ENCODE peak calls at places on chromosomes 5 and 9, in four cellular contexts. V, G, K and H are unnamed samples.

GRCh38 chr9:131722260-131722659 is 17.6 kb downstream of the RAPGEF1 start:
- DNase-seq in V (no peak), G (no peak), K (no peak), H (no peak)

GRCh38 chr5:149757956-149758355 is 27.8 kb downstream of the PPARGC1B start:
- DNase-seq in V (no peak), G (no peak), K (no peak), H (no peak)

GRCh38 chr9:83070257-83070656 is 7.3 kb upstream of the RASEF start:
- DNase-seq in V (no peak), G (no peak), K (no peak), H (no peak)

GRCh38 chr9:93592389-93593021 is 16.1 kb downstream of the PHF2 start:
- DNase-seq in V (no peak), G (no peak), K (peak; percentile 58), H (no peak)

GRCh38 chr5:60586307-60586901 is 113.6 kb downstream of the DEPDC1B start:
- DNase-seq in V (no peak), G (no peak), K (peak; percentile 54), H (peak; percentile 53)

GRCh38 chr5:73299665-73300435 is 126.9 kb downstream of the TMEM174 start:
- DNase-seq in V (no peak), G (no peak), K (no peak), H (no peak)

GRCh38 chr9:78130004-78130403 is 98.4 kb upstream of the GNAQ start:
- DNase-seq in V (no peak), G (no peak), K (no peak), H (peak; percentile 31)

GRCh38 chr5:80240368-80240986 is 15.4 kb downstream of the SERINC5 start:
- DNase-seq in V (no peak), G (no peak), K (no peak), H (no peak)

GRCh38 chr9:90141723-90142122 is 500.9 kb downstream of the DIRAS2 start:
- DNase-seq in V (no peak), G (no peak), K (peak; percentile 12), H (no peak)

GRCh38 chr5:156762656-156763055 is 87.4 kb upstream of the PPP1R2B start:
- DNase-seq in V (no peak), G (no peak), K (no peak), H (no peak)

GRCh38 chr5:6712582-6713273 is 504 bp upstream of the TENT4A start:
- DNase-seq in V (peak; percentile 72), G (peak; percentile 96), K (peak; percentile 92), H (peak; percentile 75)
- TF ChIP-seq ESRRA in V (no peak), G (peak; percentile 66), K (peak; percentile 28), H (no peak)

DNA sequence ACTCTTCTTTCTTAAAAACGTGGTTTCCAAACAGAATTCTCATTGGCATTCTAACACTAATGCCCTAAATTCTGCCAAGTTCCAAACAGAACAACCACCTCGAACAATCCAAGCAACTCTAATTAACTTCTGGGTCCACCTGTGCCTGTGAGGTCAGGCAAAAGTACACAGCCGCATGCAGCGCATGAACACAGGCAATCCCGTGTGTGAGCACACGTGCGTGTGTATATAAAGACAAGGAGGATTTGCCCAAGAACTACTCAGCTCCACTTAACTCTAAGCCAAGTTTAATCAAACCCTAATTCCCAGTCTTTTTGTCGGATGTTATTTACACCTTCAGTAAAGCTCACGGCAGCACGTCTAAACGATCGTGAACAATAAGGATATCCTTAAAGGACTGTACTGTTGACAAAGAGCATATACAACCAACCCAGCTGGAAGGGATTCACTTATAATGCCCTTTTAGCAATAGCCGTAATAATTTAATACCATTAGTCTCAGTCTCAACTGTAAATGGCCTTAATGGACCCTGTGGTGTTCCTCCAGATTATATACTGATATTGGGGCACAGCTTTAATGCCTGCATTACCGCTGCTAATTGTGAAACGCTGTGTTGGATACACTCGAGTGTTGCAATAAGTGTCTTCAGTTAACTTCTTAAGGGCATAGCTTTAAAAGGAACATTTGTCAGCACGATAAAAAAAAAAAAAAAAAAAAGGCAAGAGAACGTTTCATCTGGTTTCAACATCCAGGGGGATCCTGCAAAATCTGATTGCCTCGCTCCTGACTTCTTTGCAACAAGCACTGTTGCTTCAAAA is 78.1 kb downstream of the EBF1 start:
- DNase-seq in V (no peak), G (no peak), K (no peak), H (no peak)
- TF ChIP-seq CEBPB in V (no peak), G (peak; percentile 6), K (peak; percentile 4), H (no peak)

DNA sequence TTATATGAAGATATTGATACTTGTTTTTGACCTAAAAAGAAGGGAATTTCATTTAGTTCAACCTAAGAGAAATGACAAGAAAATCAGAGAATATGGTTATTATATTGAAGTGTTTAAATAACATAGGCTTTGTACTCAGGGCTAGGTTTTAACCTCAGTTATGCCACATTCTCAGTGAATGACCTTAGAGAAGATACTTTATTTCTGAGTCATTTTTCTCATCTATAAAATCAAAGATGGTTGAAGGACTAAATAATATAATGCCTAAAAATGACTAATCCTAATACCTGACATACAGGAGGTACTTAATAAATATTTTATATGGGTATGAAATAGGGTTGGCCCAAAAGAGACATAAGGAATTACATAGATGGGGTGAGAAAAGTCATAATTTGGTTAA is 32.3 kb downstream of the DIMT1 start:
- DNase-seq in V (no peak), G (no peak), K (no peak), H (no peak)
- TF ChIP-seq CHD4 in V (no peak), G (no peak), K (no peak), H (no peak)

GRCh38 chr5:180287404-180287803 is 4.5 kb downstream of the MAPK9 start:
- DNase-seq in V (no peak), G (no peak), K (no peak), H (no peak)

GRCh38 chr5:180282281-180282680 is 9.6 kb downstream of the MAPK9 start:
- DNase-seq in V (no peak), G (no peak), K (no peak), H (no peak)

GRCh38 chr5:180281706-180282105 is 10.2 kb downstream of the MAPK9 start:
- DNase-seq in V (no peak), G (no peak), K (no peak), H (no peak)

GRCh38 chr5:180284161-180284560 is 7.7 kb downstream of the MAPK9 start:
- DNase-seq in V (no peak), G (no peak), K (no peak), H (no peak)

DNA sequence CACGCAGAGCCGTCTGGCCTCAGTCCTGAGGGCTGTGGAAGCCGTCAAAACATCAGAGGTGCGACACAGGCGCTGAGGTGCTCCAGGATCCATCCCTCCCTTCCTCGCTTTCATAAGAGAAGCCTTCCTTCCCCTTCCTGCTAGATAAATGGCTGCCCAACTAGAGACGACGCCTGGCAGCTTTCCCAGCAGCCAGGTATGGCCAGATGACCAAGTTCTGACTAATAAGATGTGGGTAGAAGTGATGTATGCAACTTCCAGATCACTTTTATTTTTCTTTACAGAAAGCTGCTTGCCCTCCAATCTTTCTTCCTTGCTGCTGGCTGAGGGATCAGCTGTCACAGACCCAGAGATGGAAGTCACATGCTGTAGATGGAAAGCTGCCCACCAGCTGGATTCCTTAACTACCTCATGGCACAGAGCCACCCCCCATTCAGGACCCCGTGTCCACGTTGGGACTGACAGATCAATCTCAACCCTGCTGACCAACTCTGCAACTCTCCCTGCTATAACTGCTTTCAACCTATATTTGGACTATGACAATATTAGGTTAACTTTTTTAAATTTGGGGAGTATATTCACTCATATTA is 8.8 kb downstream of the MAPK9 start:
- DNase-seq in V (no peak), G (no peak), K (no peak), H (no peak)
- TF ChIP-seq ESRRA in V (no peak), G (no peak), K (no peak), H (no peak)

DNA sequence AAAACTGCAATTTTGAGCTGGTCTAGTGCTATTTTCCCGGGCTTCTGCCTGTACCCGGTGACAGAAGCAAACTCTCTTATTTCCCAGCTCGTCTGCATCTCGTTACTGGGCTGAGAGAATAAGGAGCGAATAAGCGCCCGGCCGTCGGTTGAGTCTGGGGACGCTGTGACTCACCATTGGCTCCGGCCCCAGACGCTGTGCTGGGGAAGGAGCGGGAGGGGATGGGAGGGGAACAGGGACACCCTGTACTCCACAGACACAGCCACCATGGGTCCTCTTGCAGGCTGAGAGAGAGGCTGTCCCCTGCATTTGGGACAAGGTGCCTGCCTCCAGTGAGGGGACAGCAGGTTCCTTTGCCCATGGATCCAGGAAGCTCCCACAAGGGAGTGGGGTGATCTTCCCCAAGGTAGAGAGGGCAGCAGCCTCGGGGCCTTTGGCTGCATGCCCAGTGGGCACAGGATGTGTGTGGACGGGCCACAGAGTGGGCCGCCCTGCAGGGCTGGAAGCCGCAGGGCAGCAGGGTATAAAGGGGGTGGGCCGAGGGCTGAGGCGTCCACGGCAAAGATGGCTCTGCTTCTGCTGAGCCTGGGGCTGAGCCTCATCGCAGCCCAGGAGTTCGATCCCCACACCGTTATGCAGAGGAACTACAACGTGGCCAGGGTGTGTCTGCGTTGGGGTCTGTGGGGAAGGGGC is at the start of gene LCN9:
- DNase-seq in V (no peak), G (no peak), K (no peak), H (no peak)
- TF ChIP-seq CEBPB in V (no peak), G (no peak), K (no peak), H (no peak)

GRCh38 chr5:163347671-163348070 is 89.7 kb upstream of the CCNG1 start:
- DNase-seq in V (peak; percentile 21), G (peak; percentile 67), K (peak; percentile 59), H (peak; percentile 70)

GRCh38 chr5:163354685-163355084 is 82.7 kb upstream of the CCNG1 start:
- DNase-seq in V (peak; percentile 40), G (no peak), K (no peak), H (no peak)

GRCh38 chr5:163352531-163352930 is 84.9 kb upstream of the CCNG1 start:
- DNase-seq in V (no peak), G (no peak), K (no peak), H (no peak)

DNA sequence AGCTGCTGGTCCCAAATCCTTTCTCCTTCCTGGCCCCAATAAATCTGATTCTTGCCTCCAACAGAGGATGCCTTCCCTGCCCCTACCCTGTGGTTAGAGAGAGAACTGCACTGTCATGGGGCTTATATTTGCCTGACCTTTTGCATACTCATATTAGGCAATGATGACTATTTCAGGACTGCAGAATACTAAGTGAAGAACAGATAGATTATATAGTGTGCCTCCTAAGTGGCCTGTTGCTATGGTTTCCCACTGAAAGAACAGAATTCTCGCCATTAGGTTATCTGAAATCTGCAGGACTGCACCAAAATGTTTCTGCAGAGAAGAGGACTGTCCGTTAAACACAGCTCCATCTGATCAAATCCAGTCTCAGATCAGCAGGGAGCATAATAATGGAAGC is 87.3 kb upstream of the CCNG1 start:
- DNase-seq in V (no peak), G (no peak), K (no peak), H (peak; percentile 20)
- TF ChIP-seq CHD4 in V (no peak), G (no peak), K (no peak), H (no peak)

GRCh38 chr5:107672212-107673105 is 1.7 kb upstream of the EFNA5 start:
- DNase-seq in V (no peak), G (peak; percentile 18), K (peak; percentile 15), H (peak; percentile 99)
- TF ChIP-seq ESRRA in V (no peak), G (no peak), K (no peak), H (no peak)

GRCh38 chr9:115035872-115036612 is 81.9 kb downstream of the TNC start:
- DNase-seq in V (peak; percentile 77), G (no peak), K (no peak), H (no peak)
- TF ChIP-seq CEBPB in V (no peak), G (no peak), K (no peak), H (no peak)